ENCODE peak calls at places on chromosomes 13 and 19, in seven cellular contexts. One of them, this sample, is unnamed.

GRCh38 chr19:44943801-44944249 is 1.8 kb downstream of the APOC4 start:
- DNase-seq in AG04450: no peak
- DNase-seq in breast epithelium: no peak
- DNase-seq in fibroblast of villous mesenchyme: no peak
- DNase-seq in CD8-positive, alpha-beta T cell: no peak
- DNase-seq in mucosa of descending colon: peak
- DNase-seq in PC-3: no peak
- DNase-seq in this sample: no peak

GRCh38 chr19:33419763-33420080 is 46.2 kb downstream of the CEBPG start:
- DNase-seq in fibroblast of villous mesenchyme: no peak
- DNase-seq in mucosa of descending colon: no peak
- DNase-seq in breast epithelium: no peak
- DNase-seq in AG04450: no peak
- DNase-seq in CD8-positive, alpha-beta T cell: no peak
- DNase-seq in PC-3: no peak
- DNase-seq in this sample: no peak

GRCh38 chr13:109773276-109773675 is 13.1 kb downstream of the IRS2 start:
- DNase-seq in CD8-positive, alpha-beta T cell: no peak
- DNase-seq in AG04450: no peak
- DNase-seq in mucosa of descending colon: no peak
- DNase-seq in PC-3: peak
- DNase-seq in fibroblast of villous mesenchyme: no peak
- DNase-seq in breast epithelium: no peak
- DNase-seq in this sample: no peak

GRCh38 chr19:16202320-16203255 is 4.9 kb downstream of the AP1M1 start:
- DNase-seq in AG04450: no peak
- DNase-seq in CD8-positive, alpha-beta T cell: no peak
- DNase-seq in fibroblast of villous mesenchyme: no peak
- DNase-seq in breast epithelium: no peak
- DNase-seq in PC-3: no peak
- DNase-seq in mucosa of descending colon: no peak
- DNase-seq in this sample: no peak

GRCh38 chr13:94813920-94814500 is 101.7 kb upstream of the SOX21 start:
- DNase-seq in CD8-positive, alpha-beta T cell: no peak
- DNase-seq in fibroblast of villous mesenchyme: no peak
- DNase-seq in breast epithelium: no peak
- DNase-seq in AG04450: no peak
- DNase-seq in PC-3: no peak
- DNase-seq in mucosa of descending colon: no peak
- DNase-seq in this sample: no peak

GRCh38 chr13:112443191-112444000 is 67.2 kb downstream of the SPACA7 start:
- DNase-seq in PC-3: no peak
- DNase-seq in CD8-positive, alpha-beta T cell: no peak
- DNase-seq in fibroblast of villous mesenchyme: no peak
- DNase-seq in breast epithelium: no peak
- DNase-seq in AG04450: no peak
- DNase-seq in mucosa of descending colon: peak
- DNase-seq in this sample: no peak

GRCh38 chr19:17687857-17688784 is at the start of gene UNC13A:
- DNase-seq in CD8-positive, alpha-beta T cell: peak
- DNase-seq in breast epithelium: no peak
- DNase-seq in mucosa of descending colon: peak
- DNase-seq in AG04450: no peak
- DNase-seq in PC-3: no peak
- DNase-seq in fibroblast of villous mesenchyme: peak
- DNase-seq in this sample: no peak

GRCh38 chr13:51066091-51066831 is 44.8 kb downstream of the C13orf42 start:
- DNase-seq in PC-3: peak
- DNase-seq in breast epithelium: no peak
- DNase-seq in AG04450: no peak
- DNase-seq in CD8-positive, alpha-beta T cell: no peak
- DNase-seq in mucosa of descending colon: peak
- DNase-seq in fibroblast of villous mesenchyme: no peak
- DNase-seq in this sample: no peak

GRCh38 chr19:51081476-51081875 is 1.2 kb downstream of the KLK14 start:
- DNase-seq in PC-3: no peak
- DNase-seq in mucosa of descending colon: no peak
- DNase-seq in CD8-positive, alpha-beta T cell: no peak
- DNase-seq in breast epithelium: no peak
- DNase-seq in fibroblast of villous mesenchyme: no peak
- DNase-seq in AG04450: no peak
- DNase-seq in this sample: no peak

GRCh38 chr19:35518313-35518712 is 4.9 kb upstream of the DMKN start:
- DNase-seq in AG04450: peak
- DNase-seq in mucosa of descending colon: no peak
- DNase-seq in CD8-positive, alpha-beta T cell: no peak
- DNase-seq in breast epithelium: no peak
- DNase-seq in fibroblast of villous mesenchyme: peak
- DNase-seq in PC-3: peak
- DNase-seq in this sample: peak

GRCh38 chr13:104385409-104385808 is 1319.2 kb upstream of the SLC10A2 start:
- DNase-seq in PC-3: peak
- DNase-seq in AG04450: no peak
- DNase-seq in breast epithelium: no peak
- DNase-seq in fibroblast of villous mesenchyme: peak
- DNase-seq in mucosa of descending colon: no peak
- DNase-seq in CD8-positive, alpha-beta T cell: no peak
- DNase-seq in this sample: peak

GRCh38 chr19:3818479-3818878 is 32.3 kb upstream of the MATK start:
- DNase-seq in mucosa of descending colon: no peak
- DNase-seq in fibroblast of villous mesenchyme: no peak
- DNase-seq in PC-3: peak
- DNase-seq in CD8-positive, alpha-beta T cell: no peak
- DNase-seq in breast epithelium: no peak
- DNase-seq in AG04450: no peak
- DNase-seq in this sample: no peak

GRCh38 chr13:48849515-48849914 is 126.2 kb upstream of the FNDC3A start:
- DNase-seq in fibroblast of villous mesenchyme: no peak
- DNase-seq in PC-3: no peak
- DNase-seq in CD8-positive, alpha-beta T cell: no peak
- DNase-seq in AG04450: no peak
- DNase-seq in breast epithelium: no peak
- DNase-seq in mucosa of descending colon: no peak
- DNase-seq in this sample: no peak

GRCh38 chr13:85661639-85662038 is 137.6 kb downstream of the SLITRK6 start:
- DNase-seq in breast epithelium: no peak
- DNase-seq in CD8-positive, alpha-beta T cell: no peak
- DNase-seq in PC-3: no peak
- DNase-seq in mucosa of descending colon: no peak
- DNase-seq in AG04450: no peak
- DNase-seq in fibroblast of villous mesenchyme: no peak
- DNase-seq in this sample: peak

GRCh38 chr13:73542446-73542845 is 483.6 kb downstream of the KLF5 start:
- DNase-seq in AG04450: no peak
- DNase-seq in fibroblast of villous mesenchyme: no peak
- DNase-seq in PC-3: peak
- DNase-seq in breast epithelium: no peak
- DNase-seq in CD8-positive, alpha-beta T cell: no peak
- DNase-seq in mucosa of descending colon: no peak
- DNase-seq in this sample: no peak

GRCh38 chr19:23286477-23286876 is 36.3 kb upstream of the ZNF724 start:
- DNase-seq in PC-3: no peak
- DNase-seq in AG04450: no peak
- DNase-seq in breast epithelium: no peak
- DNase-seq in mucosa of descending colon: no peak
- DNase-seq in fibroblast of villous mesenchyme: no peak
- DNase-seq in CD8-positive, alpha-beta T cell: peak
- DNase-seq in this sample: no peak

DNA sequence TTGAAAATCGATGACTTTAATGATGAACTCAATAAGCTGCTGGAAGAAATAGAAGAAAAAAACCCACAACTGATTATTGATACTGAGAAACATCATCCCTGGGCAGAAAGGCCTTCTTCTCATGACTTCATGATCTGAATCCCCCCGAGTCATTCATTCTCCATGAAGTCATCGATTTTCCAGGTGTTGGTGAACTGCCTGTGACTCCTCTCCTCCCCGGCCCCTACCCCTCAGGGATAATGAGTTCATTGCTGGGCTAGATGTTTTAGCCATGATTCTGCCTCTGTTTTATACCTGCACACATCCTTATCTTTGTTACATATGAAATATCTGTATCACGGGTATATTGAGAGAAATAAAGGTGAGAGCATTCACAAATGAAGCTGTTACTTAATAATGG is 34.6 kb downstream of the NLRP2 start:
- DNase-seq in fibroblast of villous mesenchyme: no peak
- DNase-seq in breast epithelium: no peak
- DNase-seq in CD8-positive, alpha-beta T cell: no peak
- DNase-seq in mucosa of descending colon: no peak
- DNase-seq in PC-3: no peak
- DNase-seq in AG04450: no peak
- DNase-seq in this sample: no peak
- H3K4me3 ChIP-seq in fibroblast of villous mesenchyme: no peak
- H3K4me3 ChIP-seq in breast epithelium: no peak
- H3K4me3 ChIP-seq in CD8-positive, alpha-beta T cell: no peak
- H3K4me3 ChIP-seq in mucosa of descending colon: no peak
- H3K4me3 ChIP-seq in PC-3: no peak
- H3K4me3 ChIP-seq in AG04450: no peak
- H3K4me3 ChIP-seq in this sample: no peak

DNA sequence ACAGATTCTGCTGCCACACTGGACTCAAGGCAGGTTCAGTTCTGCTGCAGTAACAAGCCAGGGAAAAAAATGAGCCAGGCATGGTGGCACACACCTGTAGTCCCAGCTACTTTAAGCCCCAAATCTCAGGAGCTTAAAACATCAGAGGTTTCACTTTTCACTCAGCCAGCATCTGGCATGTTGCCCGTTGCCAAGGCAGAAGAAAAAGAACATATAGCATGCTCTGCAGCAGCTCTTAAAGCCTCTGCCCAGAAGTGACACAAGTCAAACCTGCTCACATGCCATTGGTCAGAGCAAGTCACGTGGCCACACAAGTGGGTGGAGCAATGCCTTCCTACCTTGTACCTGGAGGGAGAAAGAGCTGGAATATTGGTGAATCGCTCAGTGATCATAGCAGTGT is 14.7 kb upstream of the ADGRE5 start:
- DNase-seq in breast epithelium: peak
- DNase-seq in mucosa of descending colon: peak
- DNase-seq in CD8-positive, alpha-beta T cell: peak
- DNase-seq in fibroblast of villous mesenchyme: peak
- DNase-seq in PC-3: peak
- DNase-seq in AG04450: no peak
- DNase-seq in this sample: peak
- H3K4me3 ChIP-seq in breast epithelium: no peak
- H3K4me3 ChIP-seq in mucosa of descending colon: no peak
- H3K4me3 ChIP-seq in CD8-positive, alpha-beta T cell: no peak
- H3K4me3 ChIP-seq in fibroblast of villous mesenchyme: no peak
- H3K4me3 ChIP-seq in PC-3: peak
- H3K4me3 ChIP-seq in AG04450: no peak
- H3K4me3 ChIP-seq in this sample: no peak

DNA sequence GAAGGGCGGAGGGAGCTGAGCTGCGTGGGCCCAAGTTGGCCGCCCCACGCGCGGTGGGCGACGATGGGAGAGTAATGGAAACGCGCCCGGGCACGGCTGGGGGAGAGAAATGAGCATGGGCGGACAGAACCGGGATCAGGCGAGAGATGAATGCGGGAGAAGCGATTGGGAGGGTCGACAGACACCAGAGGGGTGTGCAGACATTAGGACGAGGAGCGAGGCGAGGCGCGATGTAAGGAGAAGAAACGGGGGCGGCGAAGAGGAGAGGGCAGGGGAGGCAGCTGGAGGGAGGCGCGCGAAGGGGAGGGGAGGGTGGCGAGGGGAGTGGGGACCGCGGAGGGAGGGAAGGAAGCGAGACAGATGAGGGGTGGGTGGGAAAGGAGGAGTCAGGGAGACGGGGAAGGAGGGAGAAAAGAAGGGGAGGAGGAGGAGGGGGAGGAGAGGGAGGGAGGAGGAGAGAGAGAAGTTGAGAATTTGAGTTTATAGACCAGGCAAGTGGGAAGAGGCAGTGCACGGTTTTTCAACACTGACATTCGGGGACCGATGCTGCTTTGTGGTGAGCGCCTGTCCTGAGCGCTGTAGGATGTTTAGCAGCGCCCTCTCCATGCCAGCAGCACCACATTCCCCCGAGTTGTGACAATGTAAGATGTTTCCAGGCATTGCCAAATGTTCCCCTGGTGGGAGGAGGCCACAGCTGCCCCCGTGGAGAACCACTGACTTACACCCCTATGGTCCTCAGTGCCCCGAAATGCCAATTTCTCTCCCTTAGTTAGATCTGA is at the start of gene SHISA7:
- DNase-seq in breast epithelium: no peak
- DNase-seq in AG04450: no peak
- DNase-seq in PC-3: peak
- DNase-seq in CD8-positive, alpha-beta T cell: no peak
- DNase-seq in fibroblast of villous mesenchyme: no peak
- DNase-seq in mucosa of descending colon: no peak
- DNase-seq in this sample: no peak
- H3K4me3 ChIP-seq in breast epithelium: no peak
- H3K4me3 ChIP-seq in AG04450: no peak
- H3K4me3 ChIP-seq in PC-3: no peak
- H3K4me3 ChIP-seq in CD8-positive, alpha-beta T cell: no peak
- H3K4me3 ChIP-seq in fibroblast of villous mesenchyme: no peak
- H3K4me3 ChIP-seq in mucosa of descending colon: no peak
- H3K4me3 ChIP-seq in this sample: no peak

DNA sequence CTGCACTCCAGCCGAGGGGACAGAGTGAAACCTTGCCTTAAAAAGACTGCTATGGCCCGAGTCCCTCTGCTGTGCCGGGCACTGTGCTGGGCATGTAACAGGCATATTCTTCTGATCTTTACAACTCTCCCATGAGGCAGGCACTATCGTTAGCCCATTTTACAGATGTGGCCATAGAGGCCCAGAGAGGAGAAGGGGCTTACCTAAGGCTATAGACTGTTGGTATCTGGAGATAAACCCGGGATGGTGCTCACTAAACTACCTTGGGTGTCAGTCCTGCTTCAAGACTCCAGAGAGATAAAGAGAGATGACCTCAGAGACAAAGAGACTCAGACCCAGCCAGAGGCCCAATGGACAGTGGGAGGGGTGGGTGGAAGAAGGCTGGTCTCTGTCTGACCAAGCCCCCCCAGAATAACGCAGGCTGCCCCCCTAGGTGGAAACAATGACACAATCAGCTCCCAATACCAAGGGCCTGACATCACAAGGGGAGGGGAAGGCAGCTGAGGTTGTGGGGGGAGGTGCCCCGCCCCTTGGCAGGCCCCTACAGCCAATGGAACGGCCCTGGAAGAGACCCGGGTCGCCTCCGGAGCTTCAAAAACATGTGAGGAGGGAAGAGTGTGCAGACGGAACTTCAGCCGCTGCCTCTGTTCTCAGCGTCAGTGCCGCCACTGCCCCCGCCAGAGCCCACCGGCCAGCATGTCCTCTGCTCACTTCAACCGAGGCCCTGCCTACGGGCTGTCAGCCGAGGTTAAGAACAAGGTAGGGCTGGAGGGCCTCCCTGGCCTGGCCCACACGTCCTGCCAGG is at the start of gene CNN1:
- DNase-seq in PC-3: no peak
- DNase-seq in fibroblast of villous mesenchyme: peak
- DNase-seq in AG04450: peak
- DNase-seq in CD8-positive, alpha-beta T cell: no peak
- DNase-seq in mucosa of descending colon: peak
- DNase-seq in breast epithelium: peak
- DNase-seq in this sample: peak
- H3K4me3 ChIP-seq in PC-3: no peak
- H3K4me3 ChIP-seq in fibroblast of villous mesenchyme: peak
- H3K4me3 ChIP-seq in AG04450: peak
- H3K4me3 ChIP-seq in CD8-positive, alpha-beta T cell: no peak
- H3K4me3 ChIP-seq in mucosa of descending colon: no peak
- H3K4me3 ChIP-seq in breast epithelium: peak
- H3K4me3 ChIP-seq in this sample: peak

This sample was measured in skeletal muscle cell.